ENCODE peak calls at places on chromosomes 4 and X, in five cellular contexts. M, X, D, F and E are unnamed samples.

GRCh38 chrX:130321550-130321949 is 18.2 kb upstream of the SLC25A14 start:
- DNase-seq in M (no peak), X (no peak), D (no peak), F (no peak), E (no peak)

GRCh38 chr4:181418491-181418890 is 824.7 kb upstream of the TENM3 start:
- DNase-seq in M (no peak), X (no peak), D (no peak), F (no peak), E (no peak)

GRCh38 chr4:39083164-39083563 is 21.1 kb downstream of the KLHL5 start:
- DNase-seq in M (no peak), X (no peak), D (no peak), F (no peak), E (no peak)

GRCh38 chr4:13240066-13240465 is 244.1 kb downstream of the RAB28 start:
- DNase-seq in M (no peak), X (no peak), D (no peak), F (peak), E (peak)

GRCh38 chrX:101287402-101287801 is 3.7 kb downstream of the TAF7L start:
- DNase-seq in M (peak), X (peak), D (peak), F (peak), E (no peak)

GRCh38 chr4:177147668-177148067 is 162.0 kb upstream of the NEIL3 start:
- DNase-seq in M (no peak), X (peak), D (no peak), F (no peak), E (no peak)

GRCh38 chr4:37601527-37601926 is 84.6 kb downstream of the RELL1 start:
- DNase-seq in M (no peak), X (no peak), D (no peak), F (peak), E (no peak)

GRCh38 chr4:113502476-113502875 is 259.1 kb downstream of the CAMK2D start:
- DNase-seq in M (no peak), X (no peak), D (no peak), F (no peak), E (no peak)

GRCh38 chr4:94036964-94037363 is 170.7 kb upstream of the SMARCAD1 start:
- DNase-seq in M (no peak), X (peak), D (no peak), F (peak), E (no peak)

GRCh38 chr4:106595906-106596305 is 227.3 kb upstream of the GIMD1 start:
- DNase-seq in M (no peak), X (no peak), D (no peak), F (no peak), E (no peak)

GRCh38 chr4:3174371-3175338 is 74.3 kb upstream of the MSANTD1 start:
- DNase-seq in M (peak), X (no peak), D (no peak), F (no peak), E (no peak)

GRCh38 chrX:103586314-103586646 is 965 bp downstream of the TCEAL4 start:
- DNase-seq in M (no peak), X (no peak), D (no peak), F (no peak), E (no peak)

GRCh38 chr4:122689972-122690371 is 42.5 kb upstream of the BBS12 start:
- DNase-seq in M (no peak), X (no peak), D (no peak), F (no peak), E (no peak)

GRCh38 chr4:66633472-66633871 is 911.8 kb downstream of the CENPC start:
- DNase-seq in M (no peak), X (no peak), D (no peak), F (no peak), E (no peak)

GRCh38 chrX:129768586-129769466 is 10.9 kb upstream of the SASH3 start:
- DNase-seq in M (no peak), X (no peak), D (no peak), F (no peak), E (no peak)

GRCh38 chrX:54978448-54978847 is 15.5 kb downstream of the PFKFB1 start:
- DNase-seq in M (no peak), X (no peak), D (no peak), F (no peak), E (no peak)

GRCh38 chr4:25913056-25913850 is 767 bp upstream of the SMIM20 start:
- DNase-seq in M (no peak), X (peak), D (peak), F (no peak), E (no peak)

GRCh38 chr4:26144526-26145167 is 176.2 kb upstream of the RBPJ start:
- DNase-seq in M (no peak), X (no peak), D (no peak), F (no peak), E (no peak)

GRCh38 chr4:159946983-159947645 is 844.2 kb downstream of the RAPGEF2 start:
- DNase-seq in M (no peak), X (peak), D (no peak), F (peak), E (no peak)

GRCh38 chrX:56766554-56767412 is 37.7 kb downstream of the NBDY start:
- DNase-seq in M (no peak), X (no peak), D (no peak), F (no peak), E (no peak)

GRCh38 chrX:33211356-33212254 is at the start of gene DMD:
- DNase-seq in M (no peak), X (peak), D (no peak), F (no peak), E (no peak)

GRCh38 chr4:4388418-4388817 is 1.5 kb downstream of the NSG1 start:
- DNase-seq in M (no peak), X (no peak), D (no peak), F (no peak), E (no peak)

GRCh38 chr4:80989921-80990544 is 40.5 kb upstream of the BMP3 start:
- DNase-seq in M (no peak), X (peak), D (peak), F (peak), E (no peak)

GRCh38 chr4:45455217-45455616 is 668.6 kb downstream of the GABRG1 start:
- DNase-seq in M (no peak), X (no peak), D (no peak), F (no peak), E (no peak)

GRCh38 chr4:177380730-177381287 is 61.4 kb downstream of the AGA start:
- DNase-seq in M (no peak), X (peak), D (no peak), F (peak), E (no peak)